ENCODE peak calls at places on chromosomes 16 and 17, in seven cellular contexts. One of them, this sample, is unnamed.

GRCh38 chr17:67139784-67140665 is 95.7 kb downstream of the CACNG1 start:
- DNase-seq in fibroblast of pulmonary artery: peak
- DNase-seq in RWPE2: no peak
- DNase-seq in mesothelial cell of epicardium: no peak
- DNase-seq in lower leg skin: no peak
- DNase-seq in glutamatergic neuron: no peak
- DNase-seq in fibroblast of the aortic adventitia: peak
- DNase-seq in this sample: no peak

GRCh38 chr16:77919761-77920415 is 102.5 kb upstream of the CLEC3A start:
- DNase-seq in fibroblast of pulmonary artery: no peak
- DNase-seq in RWPE2: no peak
- DNase-seq in mesothelial cell of epicardium: no peak
- DNase-seq in lower leg skin: no peak
- DNase-seq in glutamatergic neuron: no peak
- DNase-seq in fibroblast of the aortic adventitia: peak
- DNase-seq in this sample: no peak

GRCh38 chr17:79073706-79074088 is 927 bp upstream of the ENGASE start:
- DNase-seq in fibroblast of pulmonary artery: no peak
- DNase-seq in RWPE2: no peak
- DNase-seq in mesothelial cell of epicardium: no peak
- DNase-seq in lower leg skin: no peak
- DNase-seq in glutamatergic neuron: no peak
- DNase-seq in fibroblast of the aortic adventitia: no peak
- DNase-seq in this sample: no peak

GRCh38 chr16:2486645-2487516 is 12.0 kb downstream of the TBC1D24 start:
- DNase-seq in fibroblast of pulmonary artery: no peak
- DNase-seq in RWPE2: no peak
- DNase-seq in mesothelial cell of epicardium: no peak
- DNase-seq in lower leg skin: peak
- DNase-seq in glutamatergic neuron: peak
- DNase-seq in fibroblast of the aortic adventitia: no peak
- DNase-seq in this sample: no peak

GRCh38 chr16:8846401-8846932 is 22.3 kb downstream of the CARHSP1 start:
- DNase-seq in fibroblast of pulmonary artery: no peak
- DNase-seq in RWPE2: no peak
- DNase-seq in mesothelial cell of epicardium: no peak
- DNase-seq in lower leg skin: no peak
- DNase-seq in glutamatergic neuron: no peak
- DNase-seq in fibroblast of the aortic adventitia: no peak
- DNase-seq in this sample: no peak

GRCh38 chr17:71057938-71058337 is 888.6 kb downstream of the KCNJ2 start:
- DNase-seq in fibroblast of pulmonary artery: no peak
- DNase-seq in RWPE2: no peak
- DNase-seq in mesothelial cell of epicardium: no peak
- DNase-seq in lower leg skin: no peak
- DNase-seq in glutamatergic neuron: no peak
- DNase-seq in fibroblast of the aortic adventitia: no peak
- DNase-seq in this sample: no peak

GRCh38 chr16:22186517-22186916 is 19.6 kb upstream of the EEF2K start:
- DNase-seq in fibroblast of pulmonary artery: no peak
- DNase-seq in RWPE2: no peak
- DNase-seq in mesothelial cell of epicardium: no peak
- DNase-seq in lower leg skin: no peak
- DNase-seq in glutamatergic neuron: peak
- DNase-seq in fibroblast of the aortic adventitia: no peak
- DNase-seq in this sample: no peak

GRCh38 chr17:50495217-50495823 is 12.9 kb upstream of the MYCBPAP start:
- DNase-seq in fibroblast of pulmonary artery: no peak
- DNase-seq in RWPE2: no peak
- DNase-seq in mesothelial cell of epicardium: no peak
- DNase-seq in lower leg skin: no peak
- DNase-seq in glutamatergic neuron: no peak
- DNase-seq in fibroblast of the aortic adventitia: no peak
- DNase-seq in this sample: no peak

GRCh38 chr17:39753514-39754160 is 15.9 kb downstream of the GRB7 start:
- DNase-seq in fibroblast of pulmonary artery: no peak
- DNase-seq in RWPE2: no peak
- DNase-seq in mesothelial cell of epicardium: no peak
- DNase-seq in lower leg skin: no peak
- DNase-seq in glutamatergic neuron: peak
- DNase-seq in fibroblast of the aortic adventitia: no peak
- DNase-seq in this sample: no peak

GRCh38 chr17:50661795-50662391 is 27.2 kb downstream of the ABCC3 start:
- DNase-seq in fibroblast of pulmonary artery: peak
- DNase-seq in RWPE2: peak
- DNase-seq in mesothelial cell of epicardium: no peak
- DNase-seq in lower leg skin: peak
- DNase-seq in glutamatergic neuron: no peak
- DNase-seq in fibroblast of the aortic adventitia: peak
- DNase-seq in this sample: peak

DNA sequence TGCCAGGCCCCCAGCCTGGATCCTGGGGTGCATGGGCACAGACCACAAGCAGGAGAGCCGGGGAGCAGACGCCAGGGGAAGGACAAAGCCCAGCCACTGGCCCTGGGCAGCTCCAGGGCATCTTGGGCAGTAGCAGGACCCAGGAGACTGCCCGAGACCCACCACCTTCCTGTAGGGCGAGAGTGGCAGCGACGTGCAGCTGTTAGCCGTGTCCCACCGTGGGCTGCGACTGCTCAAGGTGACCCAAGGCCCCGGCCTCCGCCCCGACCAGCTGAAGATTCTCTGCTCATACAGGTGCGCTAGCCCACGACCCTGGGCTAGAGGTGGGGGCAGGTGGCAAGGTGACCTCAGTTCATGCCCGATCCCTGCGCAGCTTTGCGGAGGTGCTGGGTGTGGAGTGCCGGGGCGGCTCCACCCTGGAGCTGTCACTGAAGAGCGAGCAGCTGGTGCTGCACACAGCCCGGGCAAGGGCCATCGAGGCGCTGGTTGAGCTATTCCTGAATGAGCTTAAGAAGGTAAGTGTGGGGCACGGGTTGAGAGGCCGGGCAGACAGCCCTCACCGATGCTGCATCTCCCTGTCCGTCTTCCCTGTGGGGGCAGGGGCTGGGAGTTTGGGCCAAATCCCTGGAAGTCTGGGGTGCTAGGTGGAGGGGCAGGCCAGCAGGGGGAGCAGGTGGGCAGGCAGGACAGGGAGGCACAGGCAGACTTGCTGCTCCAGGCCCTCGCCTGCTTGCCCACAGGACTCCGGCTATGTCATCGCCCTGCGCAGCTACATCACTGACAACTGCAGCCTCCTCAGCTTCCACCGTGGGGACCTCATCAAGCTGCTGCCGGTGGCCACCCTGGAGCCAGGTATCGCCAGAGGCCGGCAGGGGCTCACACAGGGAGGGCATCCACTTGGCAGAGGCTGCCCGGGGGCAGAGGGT is 13.5 kb upstream of the SMIM5 start:
- DNase-seq in fibroblast of pulmonary artery: peak
- DNase-seq in RWPE2: no peak
- DNase-seq in mesothelial cell of epicardium: no peak
- DNase-seq in lower leg skin: no peak
- DNase-seq in glutamatergic neuron: peak
- DNase-seq in fibroblast of the aortic adventitia: peak
- DNase-seq in this sample: no peak
- TF ChIP-seq CTCF in fibroblast of pulmonary artery: peak
- TF ChIP-seq CTCF in RWPE2: peak
- TF ChIP-seq CTCF in mesothelial cell of epicardium: peak
- TF ChIP-seq CTCF in lower leg skin: no peak
- TF ChIP-seq CTCF in glutamatergic neuron: peak
- TF ChIP-seq CTCF in fibroblast of the aortic adventitia: peak
- TF ChIP-seq CTCF in this sample: peak

GRCh38 chr16:70429888-70430666 is 8.8 kb downstream of the ST3GAL2 start:
- DNase-seq in fibroblast of pulmonary artery: no peak
- DNase-seq in RWPE2: no peak
- DNase-seq in mesothelial cell of epicardium: no peak
- DNase-seq in lower leg skin: no peak
- DNase-seq in glutamatergic neuron: no peak
- DNase-seq in fibroblast of the aortic adventitia: no peak
- DNase-seq in this sample: no peak
- TF ChIP-seq CTCF in fibroblast of pulmonary artery: no peak
- TF ChIP-seq CTCF in RWPE2: no peak
- TF ChIP-seq CTCF in mesothelial cell of epicardium: no peak
- TF ChIP-seq CTCF in lower leg skin: no peak
- TF ChIP-seq CTCF in glutamatergic neuron: no peak
- TF ChIP-seq CTCF in fibroblast of the aortic adventitia: no peak
- TF ChIP-seq CTCF in this sample: no peak

GRCh38 chr17:9054611-9055010 is 33.3 kb downstream of the NTN1 start:
- DNase-seq in fibroblast of pulmonary artery: no peak
- DNase-seq in RWPE2: no peak
- DNase-seq in mesothelial cell of epicardium: no peak
- DNase-seq in lower leg skin: no peak
- DNase-seq in glutamatergic neuron: no peak
- DNase-seq in fibroblast of the aortic adventitia: no peak
- DNase-seq in this sample: no peak
- TF ChIP-seq CTCF in fibroblast of pulmonary artery: no peak
- TF ChIP-seq CTCF in RWPE2: no peak
- TF ChIP-seq CTCF in mesothelial cell of epicardium: no peak
- TF ChIP-seq CTCF in lower leg skin: no peak
- TF ChIP-seq CTCF in glutamatergic neuron: no peak
- TF ChIP-seq CTCF in fibroblast of the aortic adventitia: no peak
- TF ChIP-seq CTCF in this sample: no peak

DNA sequence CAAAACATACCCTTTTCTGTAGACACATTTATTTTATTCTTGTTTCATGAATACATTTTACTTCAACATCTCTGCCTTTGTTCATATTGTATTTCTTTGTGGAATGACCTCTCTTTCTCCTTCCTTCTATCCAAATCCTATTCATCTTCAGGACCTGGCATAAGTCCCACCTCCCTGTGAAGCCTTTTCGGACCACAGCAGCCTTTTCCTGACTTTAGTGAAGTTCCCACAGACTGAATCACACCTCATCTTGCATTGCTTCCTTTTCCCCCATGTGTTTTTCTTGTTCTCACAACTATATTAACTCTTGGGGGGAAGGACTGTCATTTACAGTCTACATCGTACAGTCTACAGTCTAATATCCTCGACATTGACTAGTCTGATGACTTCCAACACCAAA is 58.2 kb downstream of the MFSD11 start:
- DNase-seq in fibroblast of pulmonary artery: no peak
- DNase-seq in RWPE2: no peak
- DNase-seq in mesothelial cell of epicardium: no peak
- DNase-seq in lower leg skin: no peak
- DNase-seq in glutamatergic neuron: no peak
- DNase-seq in fibroblast of the aortic adventitia: no peak
- DNase-seq in this sample: no peak
- TF ChIP-seq CTCF in fibroblast of pulmonary artery: no peak
- TF ChIP-seq CTCF in RWPE2: no peak
- TF ChIP-seq CTCF in mesothelial cell of epicardium: no peak
- TF ChIP-seq CTCF in lower leg skin: no peak
- TF ChIP-seq CTCF in glutamatergic neuron: no peak
- TF ChIP-seq CTCF in fibroblast of the aortic adventitia: no peak
- TF ChIP-seq CTCF in this sample: no peak

DNA sequence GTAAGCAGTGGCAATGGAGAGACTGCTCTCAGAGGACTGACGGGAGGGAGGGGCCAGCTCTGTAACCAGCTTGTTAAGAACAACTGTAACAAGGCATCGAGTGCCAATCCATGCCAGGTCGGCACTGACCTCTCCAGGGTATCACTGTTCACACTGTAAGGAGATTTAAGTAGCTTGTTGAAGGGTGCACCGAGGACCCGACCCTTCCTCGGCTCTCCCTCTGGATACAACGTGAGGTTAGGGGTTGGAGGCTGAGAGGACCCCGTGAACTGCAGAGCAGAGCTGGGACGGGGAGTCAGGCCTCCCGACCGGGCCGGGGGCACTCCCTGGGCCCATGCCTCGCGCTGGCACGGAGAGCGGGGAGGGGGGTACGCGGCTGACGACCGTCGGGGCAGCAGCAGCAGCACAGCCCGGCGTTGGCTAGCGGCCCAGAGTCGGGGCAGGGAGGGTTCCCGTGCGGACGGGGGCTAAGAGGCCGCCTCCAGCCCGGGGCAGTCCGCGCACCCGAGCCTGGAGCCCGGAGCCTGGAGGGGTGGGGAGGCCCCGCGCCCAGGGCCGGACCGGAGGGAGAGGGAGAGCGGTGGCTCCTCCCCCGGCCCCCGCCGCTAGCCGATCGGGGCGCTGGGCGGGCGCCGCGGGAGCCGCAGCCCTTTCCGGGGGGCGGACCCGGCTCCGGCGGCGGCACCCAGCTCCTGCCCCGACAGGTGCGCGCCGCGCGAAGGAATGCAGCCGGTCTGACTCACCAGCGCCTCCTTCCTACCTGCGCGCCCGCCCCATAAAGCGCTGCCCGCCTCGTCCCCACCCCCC is at the start of gene ITGB4:
- DNase-seq in fibroblast of pulmonary artery: no peak
- DNase-seq in RWPE2: peak
- DNase-seq in mesothelial cell of epicardium: peak
- DNase-seq in lower leg skin: no peak
- DNase-seq in glutamatergic neuron: no peak
- DNase-seq in fibroblast of the aortic adventitia: no peak
- DNase-seq in this sample: no peak
- TF ChIP-seq CTCF in fibroblast of pulmonary artery: no peak
- TF ChIP-seq CTCF in RWPE2: peak
- TF ChIP-seq CTCF in mesothelial cell of epicardium: no peak
- TF ChIP-seq CTCF in lower leg skin: no peak
- TF ChIP-seq CTCF in glutamatergic neuron: no peak
- TF ChIP-seq CTCF in fibroblast of the aortic adventitia: no peak
- TF ChIP-seq CTCF in this sample: no peak

GRCh38 chr17:58541249-58541648 is 26.8 kb upstream of the MTMR4 start:
- DNase-seq in fibroblast of pulmonary artery: no peak
- DNase-seq in RWPE2: no peak
- DNase-seq in mesothelial cell of epicardium: no peak
- DNase-seq in lower leg skin: no peak
- DNase-seq in glutamatergic neuron: no peak
- DNase-seq in fibroblast of the aortic adventitia: no peak
- DNase-seq in this sample: no peak
- TF ChIP-seq CTCF in fibroblast of pulmonary artery: peak
- TF ChIP-seq CTCF in RWPE2: peak
- TF ChIP-seq CTCF in mesothelial cell of epicardium: no peak
- TF ChIP-seq CTCF in lower leg skin: no peak
- TF ChIP-seq CTCF in glutamatergic neuron: no peak
- TF ChIP-seq CTCF in fibroblast of the aortic adventitia: peak
- TF ChIP-seq CTCF in this sample: peak

DNA sequence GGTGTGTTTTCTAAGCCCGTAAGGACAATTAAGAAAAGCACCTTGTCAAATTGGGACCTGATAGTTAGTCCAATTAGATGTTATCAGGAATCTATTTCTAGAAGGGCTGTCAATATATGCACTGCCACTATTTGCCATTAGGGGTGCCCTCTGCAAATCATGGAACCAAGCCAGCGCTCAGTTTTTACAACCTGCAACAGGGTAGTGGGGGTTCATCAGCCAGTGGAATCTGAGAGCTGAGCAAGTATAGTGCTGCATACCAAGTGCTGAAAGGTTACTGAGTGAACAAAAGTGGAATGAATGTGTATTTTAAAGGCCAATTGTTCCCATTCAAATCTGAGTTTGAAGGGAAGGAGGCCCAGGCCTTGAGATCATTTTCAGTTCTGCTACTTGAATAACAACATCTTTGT is 10.4 kb downstream of the PRR11 start:
- DNase-seq in fibroblast of pulmonary artery: peak
- DNase-seq in RWPE2: no peak
- DNase-seq in mesothelial cell of epicardium: no peak
- DNase-seq in lower leg skin: peak
- DNase-seq in glutamatergic neuron: peak
- DNase-seq in fibroblast of the aortic adventitia: peak
- DNase-seq in this sample: peak
- TF ChIP-seq CTCF in fibroblast of pulmonary artery: peak
- TF ChIP-seq CTCF in RWPE2: peak
- TF ChIP-seq CTCF in mesothelial cell of epicardium: peak
- TF ChIP-seq CTCF in lower leg skin: no peak
- TF ChIP-seq CTCF in glutamatergic neuron: peak
- TF ChIP-seq CTCF in fibroblast of the aortic adventitia: peak
- TF ChIP-seq CTCF in this sample: peak